ENCODE peak calls at places on chromosomes 3 and 15, in six cellular contexts. W, N, S, T, X and Y are unnamed samples.

GRCh38 chr15:22850055-22850454 is 11.6 kb downstream of the NIPA2 start:
- DNase-seq in W (no peak), N (no peak), S (no peak), T (no peak), X (no peak), Y (no peak)

GRCh38 chr3:102307442-102307841 is 127.4 kb upstream of the ZPLD1 start:
- DNase-seq in W (no peak), N (no peak), S (no peak), T (no peak), X (no peak), Y (no peak)

GRCh38 chr3:188052229-188052965 is 101.6 kb upstream of the LPP start:
- DNase-seq in W (peak; percentile 89), N (peak; percentile 66), S (no peak), T (no peak), X (peak; percentile 62), Y (no peak)

GRCh38 chr15:50996641-50997040 is 88.2 kb downstream of the AP4E1 start:
- DNase-seq in W (no peak), N (peak; percentile 49), S (peak; percentile 66), T (no peak), X (no peak), Y (no peak)

GRCh38 chr15:66936115-66936863 is 129.1 kb upstream of the SMAD3 start:
- DNase-seq in W (no peak), N (peak; percentile 88), S (peak; percentile 74), T (no peak), X (no peak), Y (no peak)

GRCh38 chr15:85582076-85582718 is 201.8 kb downstream of the AKAP13 start:
- DNase-seq in W (no peak), N (peak; percentile 81), S (peak; percentile 47), T (peak; percentile 59), X (no peak), Y (no peak)

GRCh38 chr3:151386063-151386462 is 1.5 kb upstream of the P2RY12 start:
- DNase-seq in W (no peak), N (no peak), S (peak; percentile 34), T (no peak), X (no peak), Y (no peak)

GRCh38 chr3:159058859-159059258 is 257.0 kb downstream of the MFSD1 start:
- DNase-seq in W (no peak), N (no peak), S (no peak), T (no peak), X (no peak), Y (no peak)

GRCh38 chr3:134600685-134601502 is 49.9 kb downstream of the KY start:
- DNase-seq in W (peak; percentile 79), N (peak; percentile 73), S (peak; percentile 88), T (peak; percentile 12), X (peak; percentile 85), Y (peak; percentile 34)

GRCh38 chr15:84911879-84912660 is 27.6 kb downstream of the SLC28A1 start:
- DNase-seq in W (no peak), N (peak; percentile 100), S (peak; percentile 95), T (no peak), X (no peak), Y (no peak)

GRCh38 chr3:113111308-113111707 is 100.0 kb upstream of the BOC start:
- DNase-seq in W (no peak), N (no peak), S (no peak), T (no peak), X (no peak), Y (no peak)

GRCh38 chr3:63625161-63625560 is 27.3 kb upstream of the SNTN start:
- DNase-seq in W (no peak), N (peak; percentile 95), S (peak; percentile 81), T (no peak), X (no peak), Y (no peak)

GRCh38 chr3:141116791-141117190 is 65.6 kb downstream of the SPSB4 start:
- DNase-seq in W (no peak), N (no peak), S (no peak), T (no peak), X (no peak), Y (no peak)